ENCODE peak calls at places on chromosomes 5 and 9, in eight cellular contexts. One of them, this sample, is unnamed. For H3K4me1 and H3K36me3, the result is how much of the 10 kb centered on the place peaks cover.

GRCh38 chr9:123946257-123946855 is 16.4 kb upstream of the DENND1A start:
- DNase-seq in body of pancreas: no peak
- DNase-seq in tibial nerve: no peak
- DNase-seq in heart left ventricle: no peak
- DNase-seq in PC-9: no peak
- DNase-seq in neural progenitor cell: no peak
- DNase-seq in stomach: no peak
- DNase-seq in fibroblast of lung: no peak
- DNase-seq in this sample: peak

GRCh38 chr9:128104171-128104618 is 23.3 kb downstream of the PTGES2 start:
- DNase-seq in body of pancreas: peak
- DNase-seq in tibial nerve: no peak
- DNase-seq in heart left ventricle: peak
- DNase-seq in PC-9: no peak
- DNase-seq in neural progenitor cell: no peak
- DNase-seq in stomach: peak
- DNase-seq in fibroblast of lung: no peak
- DNase-seq in this sample: no peak

GRCh38 chr5:173217626-173218397 is 17.2 kb downstream of the NKX2-5 start:
- DNase-seq in body of pancreas: no peak
- DNase-seq in tibial nerve: peak
- DNase-seq in heart left ventricle: no peak
- DNase-seq in PC-9: no peak
- DNase-seq in neural progenitor cell: peak
- DNase-seq in stomach: no peak
- DNase-seq in fibroblast of lung: no peak
- DNase-seq in this sample: no peak

GRCh38 chr9:111287127-111287526 is 42.9 kb downstream of the OR2K2 start:
- DNase-seq in body of pancreas: no peak
- DNase-seq in tibial nerve: no peak
- DNase-seq in heart left ventricle: no peak
- DNase-seq in PC-9: peak
- DNase-seq in neural progenitor cell: peak
- DNase-seq in stomach: no peak
- DNase-seq in fibroblast of lung: peak
- DNase-seq in this sample: peak

GRCh38 chr9:77018058-77019009 is 1.1 kb upstream of the FOXB2 start:
- DNase-seq in body of pancreas: no peak
- DNase-seq in tibial nerve: no peak
- DNase-seq in heart left ventricle: no peak
- DNase-seq in PC-9: no peak
- DNase-seq in neural progenitor cell: peak
- DNase-seq in stomach: no peak
- DNase-seq in fibroblast of lung: no peak
- DNase-seq in this sample: no peak

GRCh38 chr9:134204041-134204440 is 39.7 kb upstream of the RNU6ATAC start:
- DNase-seq in body of pancreas: no peak
- DNase-seq in tibial nerve: no peak
- DNase-seq in heart left ventricle: peak
- DNase-seq in PC-9: no peak
- DNase-seq in neural progenitor cell: no peak
- DNase-seq in stomach: no peak
- DNase-seq in fibroblast of lung: no peak
- DNase-seq in this sample: no peak

GRCh38 chr9:9921771-9922170 is 691.0 kb downstream of the PTPRD start:
- DNase-seq in body of pancreas: no peak
- DNase-seq in tibial nerve: no peak
- DNase-seq in heart left ventricle: no peak
- DNase-seq in PC-9: no peak
- DNase-seq in neural progenitor cell: no peak
- DNase-seq in stomach: no peak
- DNase-seq in fibroblast of lung: no peak
- DNase-seq in this sample: no peak

GRCh38 chr9:26888271-26888670 is 4.3 kb downstream of the CAAP1 start:
- DNase-seq in body of pancreas: no peak
- DNase-seq in tibial nerve: no peak
- DNase-seq in heart left ventricle: no peak
- DNase-seq in PC-9: no peak
- DNase-seq in neural progenitor cell: no peak
- DNase-seq in stomach: no peak
- DNase-seq in fibroblast of lung: no peak
- DNase-seq in this sample: no peak

GRCh38 chr5:112221118-112221517 is 198.0 kb downstream of the EPB41L4A start:
- DNase-seq in body of pancreas: no peak
- DNase-seq in tibial nerve: no peak
- DNase-seq in heart left ventricle: no peak
- DNase-seq in PC-9: no peak
- DNase-seq in neural progenitor cell: no peak
- DNase-seq in stomach: no peak
- DNase-seq in fibroblast of lung: no peak
- DNase-seq in this sample: peak

GRCh38 chr9:34590376-34591090 is 1.0 kb upstream of the CNTFR start:
- DNase-seq in body of pancreas: no peak
- DNase-seq in tibial nerve: peak
- DNase-seq in heart left ventricle: no peak
- DNase-seq in PC-9: no peak
- DNase-seq in neural progenitor cell: peak
- DNase-seq in stomach: no peak
- DNase-seq in fibroblast of lung: no peak
- DNase-seq in this sample: peak

GRCh38 chr5:77304388-77304787 is 93.9 kb downstream of the PDE8B start:
- DNase-seq in body of pancreas: no peak
- DNase-seq in tibial nerve: no peak
- DNase-seq in heart left ventricle: no peak
- DNase-seq in PC-9: no peak
- DNase-seq in neural progenitor cell: no peak
- DNase-seq in stomach: no peak
- DNase-seq in fibroblast of lung: no peak
- DNase-seq in this sample: no peak

GRCh38 chr9:137117269-137117731 is 2.8 kb upstream of the DPP7 start:
- DNase-seq in body of pancreas: no peak
- DNase-seq in tibial nerve: no peak
- DNase-seq in heart left ventricle: no peak
- DNase-seq in PC-9: no peak
- DNase-seq in neural progenitor cell: no peak
- DNase-seq in stomach: no peak
- DNase-seq in fibroblast of lung: no peak
- DNase-seq in this sample: no peak

GRCh38 chr5:124274949-124275348 is 471.5 kb downstream of the ZNF608 start:
- DNase-seq in body of pancreas: no peak
- DNase-seq in tibial nerve: no peak
- DNase-seq in heart left ventricle: no peak
- DNase-seq in PC-9: no peak
- DNase-seq in neural progenitor cell: no peak
- DNase-seq in stomach: no peak
- DNase-seq in fibroblast of lung: peak
- DNase-seq in this sample: no peak

GRCh38 chr5:137310051-137310730 is 188.9 kb downstream of the SPOCK1 start:
- DNase-seq in body of pancreas: no peak
- DNase-seq in tibial nerve: no peak
- DNase-seq in heart left ventricle: no peak
- DNase-seq in PC-9: peak
- DNase-seq in neural progenitor cell: no peak
- DNase-seq in stomach: no peak
- DNase-seq in fibroblast of lung: peak
- DNase-seq in this sample: no peak

GRCh38 chr5:126490167-126490937 is 67.1 kb downstream of the GRAMD2B start:
- DNase-seq in body of pancreas: no peak
- DNase-seq in tibial nerve: peak
- DNase-seq in heart left ventricle: no peak
- DNase-seq in PC-9: no peak
- DNase-seq in neural progenitor cell: peak
- DNase-seq in stomach: no peak
- DNase-seq in fibroblast of lung: no peak
- DNase-seq in this sample: no peak

GRCh38 chr5:37272564-37272963 is 23.4 kb upstream of the CPLANE1 start:
- DNase-seq in body of pancreas: no peak
- DNase-seq in tibial nerve: no peak
- DNase-seq in heart left ventricle: no peak
- DNase-seq in PC-9: peak
- DNase-seq in neural progenitor cell: no peak
- DNase-seq in stomach: peak
- DNase-seq in fibroblast of lung: no peak
- DNase-seq in this sample: peak

GRCh38 chr5:111392181-111392580 is 120.2 kb downstream of the STARD4 start:
- DNase-seq in body of pancreas: no peak
- DNase-seq in tibial nerve: no peak
- DNase-seq in heart left ventricle: no peak
- DNase-seq in PC-9: no peak
- DNase-seq in neural progenitor cell: no peak
- DNase-seq in stomach: no peak
- DNase-seq in fibroblast of lung: no peak
- DNase-seq in this sample: no peak

GRCh38 chr5:174454890-174455289 is 269.5 kb upstream of the MSX2 start:
- DNase-seq in body of pancreas: no peak
- DNase-seq in tibial nerve: no peak
- DNase-seq in heart left ventricle: no peak
- DNase-seq in PC-9: no peak
- DNase-seq in neural progenitor cell: no peak
- DNase-seq in stomach: no peak
- DNase-seq in fibroblast of lung: no peak
- DNase-seq in this sample: no peak
- H3K4me1 ChIP-seq in body of pancreas: under half
- H3K4me1 ChIP-seq in tibial nerve: under half
- H3K4me1 ChIP-seq in heart left ventricle: under half
- H3K4me1 ChIP-seq in PC-9: under half
- H3K4me1 ChIP-seq in neural progenitor cell: under half
- H3K4me1 ChIP-seq in stomach: under half
- H3K4me1 ChIP-seq in fibroblast of lung: under half
- H3K4me1 ChIP-seq in this sample: half or more

DNA sequence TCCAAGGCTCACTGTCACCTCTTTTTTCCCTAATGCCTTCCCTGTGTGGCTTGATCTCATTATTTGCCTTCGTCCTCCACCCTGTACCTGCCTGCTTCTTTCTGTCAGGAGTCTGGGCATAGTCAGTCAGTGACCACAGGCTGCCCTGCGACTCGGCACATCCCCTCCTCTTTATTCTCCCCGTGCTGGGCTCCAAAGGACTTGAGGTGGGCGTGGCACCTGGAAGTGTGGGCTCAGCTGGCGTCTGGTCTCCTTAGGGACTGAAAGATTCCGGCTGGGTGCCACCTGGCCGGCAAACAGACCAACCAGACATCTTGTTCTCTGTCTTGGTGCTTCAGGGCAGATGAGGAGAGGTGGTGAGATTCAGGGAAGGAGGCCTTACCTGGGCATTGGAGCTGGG is 29.6 kb upstream of the PRDM12 start:
- DNase-seq in body of pancreas: no peak
- DNase-seq in tibial nerve: no peak
- DNase-seq in heart left ventricle: no peak
- DNase-seq in PC-9: no peak
- DNase-seq in neural progenitor cell: no peak
- DNase-seq in stomach: no peak
- DNase-seq in fibroblast of lung: no peak
- DNase-seq in this sample: no peak
- H3K36me3 ChIP-seq in body of pancreas: under half
- H3K36me3 ChIP-seq in tibial nerve: under half
- H3K36me3 ChIP-seq in heart left ventricle: under half
- H3K36me3 ChIP-seq in PC-9: under half
- H3K36me3 ChIP-seq in neural progenitor cell: under half
- H3K36me3 ChIP-seq in stomach: half or more
- H3K36me3 ChIP-seq in fibroblast of lung: under half
- H3K36me3 ChIP-seq in this sample: under half

GRCh38 chr9:5269249-5269715 is 35.2 kb downstream of the RLN2 start:
- DNase-seq in body of pancreas: no peak
- DNase-seq in tibial nerve: no peak
- DNase-seq in heart left ventricle: no peak
- DNase-seq in PC-9: peak
- DNase-seq in neural progenitor cell: peak
- DNase-seq in stomach: no peak
- DNase-seq in fibroblast of lung: no peak
- DNase-seq in this sample: peak
- TF ChIP-seq CTCF in body of pancreas: no peak
- TF ChIP-seq CTCF in tibial nerve: no peak
- TF ChIP-seq CTCF in heart left ventricle: no peak
- TF ChIP-seq CTCF in PC-9: no peak
- TF ChIP-seq CTCF in neural progenitor cell: no peak
- TF ChIP-seq CTCF in stomach: no peak
- TF ChIP-seq CTCF in fibroblast of lung: no peak
- TF ChIP-seq CTCF in this sample: no peak

GRCh38 chr5:133924221-133924920 is 44.1 kb downstream of the C5orf15 start:
- DNase-seq in body of pancreas: no peak
- DNase-seq in tibial nerve: no peak
- DNase-seq in heart left ventricle: no peak
- DNase-seq in PC-9: no peak
- DNase-seq in neural progenitor cell: no peak
- DNase-seq in stomach: no peak
- DNase-seq in fibroblast of lung: no peak
- DNase-seq in this sample: no peak

GRCh38 chr5:133925269-133925668 is 43.2 kb downstream of the C5orf15 start:
- DNase-seq in body of pancreas: no peak
- DNase-seq in tibial nerve: no peak
- DNase-seq in heart left ventricle: no peak
- DNase-seq in PC-9: no peak
- DNase-seq in neural progenitor cell: no peak
- DNase-seq in stomach: no peak
- DNase-seq in fibroblast of lung: no peak
- DNase-seq in this sample: no peak

GRCh38 chr5:133926489-133926878 is 41.9 kb downstream of the C5orf15 start:
- DNase-seq in body of pancreas: no peak
- DNase-seq in tibial nerve: no peak
- DNase-seq in heart left ventricle: no peak
- DNase-seq in PC-9: no peak
- DNase-seq in neural progenitor cell: no peak
- DNase-seq in stomach: no peak
- DNase-seq in fibroblast of lung: no peak
- DNase-seq in this sample: no peak

GRCh38 chr5:133926960-133927615 is 41.3 kb downstream of the C5orf15 start:
- DNase-seq in body of pancreas: no peak
- DNase-seq in tibial nerve: no peak
- DNase-seq in heart left ventricle: no peak
- DNase-seq in PC-9: no peak
- DNase-seq in neural progenitor cell: no peak
- DNase-seq in stomach: peak
- DNase-seq in fibroblast of lung: peak
- DNase-seq in this sample: peak

GRCh38 chr5:133925866-133926488 is 42.4 kb downstream of the C5orf15 start:
- DNase-seq in body of pancreas: no peak
- DNase-seq in tibial nerve: no peak
- DNase-seq in heart left ventricle: no peak
- DNase-seq in PC-9: peak
- DNase-seq in neural progenitor cell: no peak
- DNase-seq in stomach: no peak
- DNase-seq in fibroblast of lung: no peak
- DNase-seq in this sample: no peak
- H3K4me1 ChIP-seq in body of pancreas: under half
- H3K4me1 ChIP-seq in tibial nerve: under half
- H3K4me1 ChIP-seq in heart left ventricle: under half
- H3K4me1 ChIP-seq in PC-9: half or more
- H3K4me1 ChIP-seq in neural progenitor cell: under half
- H3K4me1 ChIP-seq in stomach: under half
- H3K4me1 ChIP-seq in fibroblast of lung: under half
- H3K4me1 ChIP-seq in this sample: under half